ENCODE peak calls at places on chromosomes 12 and 14, in seven cellular contexts. F is DND-41, N is right atrium auricular region, I is naive B cell, T is fibroblast of villous mesenchyme, Z is T-cell, H is fibroblast of lung. B is an unnamed sample.
A peak's percentile ranks its signal among the peaks of the same experiment; 100 is the strongest.

GRCh38 chr12:10562306-10562933 is 51.0 kb downstream of the MAGOHB start:
- DNase-seq in T (peak; percentile 64), N (no peak), I (peak; percentile 43), H (peak; percentile 73), Z (no peak), F (peak; percentile 29), B (no peak)

GRCh38 chr12:66111605-66112004 is 18.9 kb downstream of the LLPH start:
- DNase-seq in Z (no peak), H (peak; percentile 18), I (no peak), F (no peak), N (no peak), T (peak; percentile 70), B (no peak)

GRCh38 chr12:116352315-116352835 is 74.9 kb upstream of the MED13L start:
- DNase-seq in F (no peak), I (no peak), Z (no peak), H (no peak), N (no peak), T (no peak), B (no peak)

GRCh38 chr14:79480212-79480611 is 731.1 kb downstream of the DIO2 start:
- DNase-seq in Z (no peak), I (no peak), H (no peak), T (no peak), F (no peak), N (no peak), B (no peak)

GRCh38 chr14:64711039-64711438 is 6.8 kb downstream of the PLEKHG3 start:
- DNase-seq in H (no peak), I (no peak), N (peak; percentile 80), Z (no peak), T (no peak), F (no peak), B (no peak)

GRCh38 chr14:98103705-98104104 is 1168.3 kb downstream of the BCL11B start:
- DNase-seq in N (no peak), Z (peak; percentile 63), H (no peak), I (no peak), T (no peak), F (peak; percentile 78), B (no peak)

GRCh38 chr12:28866715-28867503 is 282.2 kb upstream of the FAR2 start:
- DNase-seq in N (no peak), Z (no peak), F (no peak), H (no peak), I (no peak), T (no peak), B (no peak)

GRCh38 chr14:35050652-35051051 is 4.6 kb downstream of the FAM177A1 start:
- DNase-seq in H (peak; percentile 53), N (no peak), Z (no peak), F (no peak), T (peak; percentile 72), I (no peak), B (no peak)

GRCh38 chr12:47986832-47987231 is 17.4 kb downstream of the COL2A1 start:
- DNase-seq in T (no peak), Z (no peak), I (no peak), H (no peak), N (no peak), F (no peak), B (no peak)

GRCh38 chr14:80239631-80240030 is 28.3 kb upstream of the DIO2 start:
- DNase-seq in Z (no peak), N (no peak), I (no peak), T (no peak), F (no peak), H (no peak), B (no peak)

GRCh38 chr12:53999596-54000104 is 311 bp upstream of the HOXC9 start:
- DNase-seq in F (no peak), Z (no peak), T (peak; percentile 89), H (peak; percentile 42), I (no peak), N (no peak), B (no peak)

GRCh38 chr12:28550757-28551381 is 360.6 kb downstream of the CCDC91 start:
- DNase-seq in H (peak; percentile 73), I (no peak), Z (no peak), T (peak; percentile 46), F (no peak), N (no peak), B (no peak)

GRCh38 chr12:52832451-52832850 is 1.7 kb downstream of the KRT79 start:
- DNase-seq in F (no peak), T (no peak), N (no peak), H (no peak), I (no peak), Z (no peak), B (no peak)

GRCh38 chr14:90562652-90563051 is 165.8 kb downstream of the CALM1 start:
- DNase-seq in Z (no peak), I (no peak), N (no peak), F (peak; percentile 33), H (no peak), T (no peak), B (no peak)

GRCh38 chr14:73386342-73386741 is 72.0 kb downstream of the NUMB start:
- DNase-seq in I (no peak), T (no peak), H (peak; percentile 8), N (no peak), Z (no peak), F (no peak), B (no peak)

GRCh38 chr12:104620761-104621531 is 164.2 kb downstream of the CHST11 start:
- DNase-seq in T (peak; percentile 20), H (no peak), Z (no peak), I (no peak), F (no peak), N (no peak), B (no peak)

GRCh38 chr12:131025939-131026702 is 72.4 kb downstream of the ADGRD1 start:
- DNase-seq in N (no peak), H (no peak), T (no peak), I (no peak), Z (no peak), F (no peak), B (no peak)

GRCh38 chr12:32454075-32454474 is 54.7 kb downstream of the FGD4 start:
- DNase-seq in H (peak; percentile 67), N (no peak), I (no peak), T (peak; percentile 66), Z (no peak), F (no peak), B (no peak)

GRCh38 chr14:94342334-94342934 is 19.3 kb upstream of the SERPINA6 start:
- DNase-seq in Z (no peak), N (peak; percentile 94), I (no peak), H (peak; percentile 100), T (peak; percentile 90), F (no peak), B (peak; percentile 31)

GRCh38 chr14:24297190-24297964 is 2.2 kb downstream of the DHRS1 start:
- DNase-seq in I (no peak), T (no peak), N (no peak), H (peak; percentile 20), F (no peak), Z (no peak), B (no peak)

GRCh38 chr12:22299294-22299912 is 35.1 kb downstream of the ST8SIA1 start:
- DNase-seq in H (peak; percentile 28), T (no peak), N (no peak), F (no peak), I (no peak), Z (no peak), B (no peak)

GRCh38 chr14:96905825-96906224 is 108.6 kb downstream of the VRK1 start:
- DNase-seq in T (peak; percentile 5), Z (no peak), F (no peak), H (peak; percentile 20), N (no peak), I (no peak), B (no peak)

GRCh38 chr12:108517288-108518100 is 2.4 kb downstream of the FICD start:
- DNase-seq in F (no peak), T (no peak), N (no peak), Z (no peak), I (no peak), H (no peak), B (no peak)

GRCh38 chr14:61607570-61608244 is 87.6 kb upstream of the HIF1A start:
- DNase-seq in T (no peak), N (no peak), Z (no peak), H (no peak), I (peak; percentile 24), F (peak; percentile 74), B (peak; percentile 95)

GRCh38 chr14:70811065-70811464 is 1.8 kb upstream of the MAP3K9 start:
- DNase-seq in N (no peak), Z (no peak), H (no peak), T (no peak), F (no peak), I (no peak), B (no peak)

GRCh38 chr12:86727151-86727550 is 471.0 kb upstream of the MGAT4C start:
- DNase-seq in N (no peak), F (no peak), T (peak; percentile 85), Z (no peak), H (peak; percentile 93), I (no peak), B (no peak)

GRCh38 chr12:69966409-69966808 is 141.4 kb downstream of the MYRFL start:
- DNase-seq in I (no peak), F (no peak), H (peak; percentile 24), Z (no peak), N (peak; percentile 69), T (peak; percentile 4), B (no peak)

GRCh38 chr12:89827592-89827991 is 119.0 kb upstream of the ATP2B1 start:
- DNase-seq in Z (no peak), I (no peak), H (no peak), N (no peak), T (no peak), F (no peak), B (no peak)

GRCh38 chr12:100557357-100557756 is 16.1 kb upstream of the GAS2L3 start:
- DNase-seq in T (no peak), Z (no peak), F (no peak), I (no peak), N (no peak), H (no peak), B (no peak)

GRCh38 chr14:45085004-45085403 is 1.1 kb downstream of the PRPF39 start:
- DNase-seq in N (no peak), Z (no peak), I (no peak), H (peak; percentile 75), F (no peak), T (peak; percentile 76), B (peak; percentile 28)

GRCh38 chr12:3680919-3681594 is 71.9 kb downstream of the CRACR2A start:
- DNase-seq in Z (no peak), N (no peak), H (peak; percentile 43), I (no peak), T (peak; percentile 25), F (no peak), B (no peak)

GRCh38 chr14:78227466-78228077 is 57.4 kb downstream of the NRXN3 start:
- DNase-seq in T (no peak), F (no peak), H (no peak), Z (no peak), I (no peak), N (no peak), B (no peak)

GRCh38 chr14:77139540-77140342 is 1.9 kb downstream of the ZDHHC22 start:
- DNase-seq in I (peak; percentile 48), Z (no peak), N (no peak), T (peak; percentile 9), F (no peak), H (no peak), B (no peak)

GRCh38 chr12:87809916-87810315 is 219.3 kb downstream of the C12orf50 start:
- DNase-seq in I (no peak), Z (no peak), H (peak; percentile 77), F (no peak), N (no peak), T (no peak), B (no peak)

B was measured in NCI-H524 treated with DMSO at 0.1 percent for 48 hours.